ENCODE peak calls at places on chromosomes 4 and X, in five cellular contexts. D is natural killer cell; Y is GM03348; E is naive thymus-derived CD8-positive, alpha-beta T cell; U is T-cell. M is an unnamed sample.

GRCh38 chr4:5760936-5761480 is 50.0 kb downstream of the EVC start:
- DNase-seq in U (no peak), D (no peak), E (no peak), Y (no peak), M (no peak)

GRCh38 chr4:152628128-152628527 is 51.7 kb downstream of the TMEM154 start:
- DNase-seq in U (no peak), Y (peak), D (no peak), E (no peak), M (peak)

GRCh38 chr4:88021824-88022223 is 14.4 kb downstream of the PKD2 start:
- DNase-seq in Y (peak), E (no peak), D (no peak), U (no peak), M (no peak)

GRCh38 chr4:150308824-150309472 is 230.7 kb downstream of the DCLK2 start:
- DNase-seq in E (no peak), Y (no peak), U (no peak), D (no peak), M (no peak)

GRCh38 chrX:129875669-129876068 is 30.3 kb upstream of the UTP14A start:
- DNase-seq in E (no peak), U (no peak), D (no peak), Y (peak), M (no peak)

GRCh38 chr4:149823770-149824221 is 8.2 kb upstream of the IQCM start:
- DNase-seq in E (no peak), Y (peak), U (no peak), D (no peak), M (no peak)

GRCh38 chr4:157043131-157043530 is 32.8 kb upstream of the GLRB start:
- DNase-seq in Y (peak), E (no peak), U (no peak), D (no peak), M (no peak)

GRCh38 chr4:30973993-30974392 is 253.8 kb downstream of the PCDH7 start:
- DNase-seq in U (no peak), Y (no peak), D (no peak), E (no peak), M (no peak)

GRCh38 chr4:140617494-140618060 is 48.8 kb upstream of the UCP1 start:
- DNase-seq in D (no peak), Y (no peak), E (no peak), U (no peak), M (no peak)

GRCh38 chrX:79243691-79244090 is 99.2 kb downstream of the GPR174 start:
- DNase-seq in E (no peak), D (no peak), U (no peak), Y (no peak), M (no peak)